ENCODE peak calls at places on chromosomes 3 and 15, in seven cellular contexts. G is RWPE1, B is HCT116, D is left cardiac atrium, A is substantia nigra, T is progenitor cell of endocrine pancreas, I is tibial artery. K is an unnamed sample.
A peak's percentile ranks its signal among the peaks of the same experiment; 100 is the strongest.

GRCh38 chr3:129557737-129558037 is 14.7 kb downstream of the H1-8 start:
- DNase-seq in G (no peak), B (no peak), D (no peak), A (no peak), T (no peak), I (no peak), K (no peak)

GRCh38 chr3:186425788-186426730 is 64.0 kb upstream of the DGKG start:
- DNase-seq in G (no peak), B (no peak), D (no peak), A (no peak), T (no peak), I (no peak), K (no peak)

GRCh38 chr15:33660151-33660550 is 308.1 kb upstream of the CHRM5 start:
- DNase-seq in G (no peak), B (no peak), D (no peak), A (no peak), T (no peak), I (no peak), K (no peak)

GRCh38 chr3:159751141-159751540 is 237.5 kb upstream of the IL12A start:
- DNase-seq in G (no peak), B (no peak), D (no peak), A (no peak), T (no peak), I (no peak), K (no peak)

GRCh38 chr3:58414538-58415197 is 19.0 kb downstream of the PDHB start:
- DNase-seq in G (peak; percentile 39), B (peak; percentile 44), D (peak; percentile 66), A (no peak), T (peak; percentile 17), I (no peak), K (peak; percentile 29)

GRCh38 chr3:69012111-69012835 is 1.2 kb downstream of the EOGT start:
- DNase-seq in G (peak; percentile 65), B (no peak), D (peak; percentile 56), A (no peak), T (no peak), I (peak; percentile 88), K (no peak)

GRCh38 chr15:71437919-71438318 is 322.6 kb downstream of the THSD4 start:
- DNase-seq in G (peak; percentile 53), B (no peak), D (no peak), A (no peak), T (no peak), I (no peak), K (no peak)

GRCh38 chr15:72011291-72011940 is 106.5 kb downstream of the MYO9A start:
- DNase-seq in G (no peak), B (no peak), D (no peak), A (no peak), T (no peak), I (no peak), K (no peak)

GRCh38 chr3:70822777-70823176 is 510.3 kb upstream of the MDFIC2 start:
- DNase-seq in G (no peak), B (no peak), D (no peak), A (no peak), T (no peak), I (no peak), K (no peak)

GRCh38 chr3:159783780-159784747 is 204.6 kb upstream of the IL12A start:
- DNase-seq in G (peak; percentile 58), B (no peak), D (no peak), A (no peak), T (no peak), I (no peak), K (no peak)

GRCh38 chr15:31369716-31370115 is 43.1 kb downstream of the KLF13 start:
- DNase-seq in G (no peak), B (no peak), D (no peak), A (no peak), T (no peak), I (no peak), K (no peak)

GRCh38 chr15:56891852-56892251 is 26.6 kb upstream of the TCF12 start:
- DNase-seq in G (no peak), B (no peak), D (no peak), A (no peak), T (no peak), I (no peak), K (no peak)

GRCh38 chr3:54527521-54527920 is 400.3 kb downstream of the LRTM1 start:
- DNase-seq in G (no peak), B (no peak), D (no peak), A (no peak), T (no peak), I (no peak), K (peak; percentile 47)

GRCh38 chr3:125613204-125613603 is 17.9 kb upstream of the OSBPL11 start:
- DNase-seq in G (no peak), B (no peak), D (no peak), A (no peak), T (no peak), I (no peak), K (no peak)

GRCh38 chr3:79178471-79178870 is 589.3 kb downstream of the ROBO1 start:
- DNase-seq in G (no peak), B (no peak), D (no peak), A (no peak), T (no peak), I (no peak), K (no peak)

GRCh38 chr3:183307749-183308148 is 54.7 kb downstream of the B3GNT5 start:
- DNase-seq in G (no peak), B (no peak), D (no peak), A (no peak), T (no peak), I (no peak), K (no peak)

GRCh38 chr3:140163159-140163763 is 228.3 kb downstream of the CLSTN2 start:
- DNase-seq in G (no peak), B (no peak), D (no peak), A (no peak), T (no peak), I (no peak), K (no peak)

GRCh38 chr3:195877767-195878423 is 30.5 kb downstream of the TNK2 start:
- DNase-seq in G (no peak), B (no peak), D (no peak), A (no peak), T (no peak), I (no peak), K (no peak)

GRCh38 chr3:26018889-26019288 is 229.0 kb downstream of the OXSM start:
- DNase-seq in G (no peak), B (no peak), D (no peak), A (no peak), T (no peak), I (no peak), K (no peak)

GRCh38 chr15:98503970-98504369 is 144.4 kb upstream of the IGF1R start:
- DNase-seq in G (no peak), B (no peak), D (no peak), A (no peak), T (no peak), I (no peak), K (peak; percentile 58)

GRCh38 chr3:24944803-24945202 is 450.2 kb upstream of the THRB start:
- DNase-seq in G (no peak), B (no peak), D (no peak), A (no peak), T (no peak), I (no peak), K (no peak)

GRCh38 chr3:11770105-11770476 is 76.6 kb downstream of the TAMM41 start:
- DNase-seq in G (no peak), B (no peak), D (no peak), A (no peak), T (no peak), I (no peak), K (no peak)

GRCh38 chr15:59691194-59691805 is 2.2 kb upstream of the BNIP2 start:
- DNase-seq in G (peak; percentile 37), B (peak; percentile 39), D (no peak), A (no peak), T (no peak), I (no peak), K (no peak)

GRCh38 chr3:59733041-59733809 is 683.4 kb upstream of the CFAP20DC start:
- DNase-seq in G (no peak), B (no peak), D (no peak), A (no peak), T (no peak), I (no peak), K (no peak)

GRCh38 chr3:45775571-45776290 is 20.6 kb downstream of the SLC6A20 start:
- DNase-seq in G (no peak), B (no peak), D (no peak), A (no peak), T (no peak), I (no peak), K (no peak)

GRCh38 chr15:74238984-74239645 is 3.0 kb downstream of the CCDC33 start:
- DNase-seq in G (no peak), B (no peak), D (no peak), A (no peak), T (no peak), I (no peak), K (no peak)

K was measured in gastrocnemius medialis.